ENCODE peak calls at places on chromosome 11, in eight cellular contexts. E is LNCaP clone FGC; C is stimulated activated CD4-positive, alpha-beta T cell treated with anti-CD3 and anti-CD28 coated beads, Interleukin-1b, Interleukin-23, amount 100 ng/mL, for 24 hours; N is activated T-cell treated with anti-CD3 and anti-CD28 coated beads, Interleukin-2, amount 50 U/mL, for 4 hours; G is osteocyte; S is naive thymus-derived CD8-positive, alpha-beta T cell; U is progenitor cell of endocrine pancreas; A is KBM-7. H is an unnamed sample.

GRCh38 chr11:10267821-10268220 is 26.2 kb downstream of the SBF2 start:
- DNase-seq in E (no peak), C (no peak), N (no peak), G (no peak), S (no peak), U (no peak), A (no peak), H (no peak)

GRCh38 chr11:45815747-45816146 is 10.8 kb downstream of the SLC35C1 start:
- DNase-seq in E (no peak), C (no peak), N (no peak), G (no peak), S (no peak), U (no peak), A (peak), H (no peak)

GRCh38 chr11:23310276-23310675 is 450.0 kb upstream of the CCDC179 start:
- DNase-seq in E (no peak), C (no peak), N (no peak), G (no peak), S (no peak), U (no peak), A (no peak), H (no peak)

GRCh38 chr11:12063251-12063650 is 47.1 kb upstream of the MICAL2 start:
- DNase-seq in E (no peak), C (no peak), N (no peak), G (no peak), S (no peak), U (no peak), A (no peak), H (no peak)

GRCh38 chr11:72750086-72750485 is 2.1 kb downstream of the ARAP1 start:
- DNase-seq in E (no peak), C (no peak), N (no peak), G (no peak), S (no peak), U (peak), A (no peak), H (no peak)

GRCh38 chr11:62201376-62201775 is 7.1 kb upstream of the SCGB2A1 start:
- DNase-seq in E (no peak), C (no peak), N (no peak), G (no peak), S (no peak), U (no peak), A (no peak), H (no peak)

GRCh38 chr11:19907008-19907579 is 194.5 kb downstream of the NAV2 start:
- DNase-seq in E (no peak), C (no peak), N (no peak), G (no peak), S (no peak), U (no peak), A (no peak), H (no peak)

GRCh38 chr11:9639099-9639498 is 24.8 kb upstream of the SWAP70 start:
- DNase-seq in E (no peak), C (no peak), N (no peak), G (no peak), S (no peak), U (no peak), A (peak), H (no peak)

GRCh38 chr11:24697722-24698121 is 200.9 kb downstream of the LUZP2 start:
- DNase-seq in E (no peak), C (no peak), N (no peak), G (no peak), S (no peak), U (no peak), A (no peak), H (no peak)